ENCODE peak calls at places on chromosomes 7 and 10, in six cellular contexts. C is hepatocyte; B is GM03348; S is CD8-positive, alpha-beta T cell; Z is NCI-H2171 treated with DMSO at 0.1 percent for 48 hours; D is activated gamma-delta T cell treated with Interleukin-2 at 50 U/mL for 16 hours. P is an unnamed sample.

GRCh38 chr10:124864421-124865193 is 63.0 kb downstream of the ABRAXAS2 start:
- DNase-seq in D (no peak), B (no peak), C (peak), S (no peak), Z (peak), P (peak)

GRCh38 chr7:123460616-123461015 is 73.8 kb downstream of the IQUB start:
- DNase-seq in S (no peak), Z (no peak), C (peak), D (no peak), B (no peak), P (no peak)

GRCh38 chr7:128217030-128217805 is 23.9 kb upstream of the LEP start:
- DNase-seq in D (no peak), C (no peak), S (no peak), B (peak), Z (no peak), P (no peak)

GRCh38 chr7:2613113-2613925 is 18.5 kb upstream of the TTYH3 start:
- DNase-seq in B (no peak), C (no peak), D (no peak), S (no peak), Z (peak), P (no peak)

GRCh38 chr10:33402748-33403147 is 68.3 kb upstream of the NRP1 start:
- DNase-seq in S (no peak), B (no peak), C (no peak), Z (no peak), D (no peak), P (no peak)

GRCh38 chr10:101403161-101403560 is 49.2 kb downstream of the BTRC start:
- DNase-seq in B (no peak), S (no peak), D (no peak), C (no peak), Z (no peak), P (no peak)

GRCh38 chr10:110237894-110238480 is 30.6 kb downstream of the MXI1 start:
- DNase-seq in Z (no peak), C (no peak), D (no peak), S (no peak), B (no peak), P (no peak)

GRCh38 chr7:106582365-106582764 is 78.6 kb downstream of the CCDC71L start:
- DNase-seq in C (no peak), D (no peak), S (no peak), Z (no peak), B (no peak), P (no peak)

GRCh38 chr10:127044191-127044590 is 139.0 kb downstream of the DOCK1 start:
- DNase-seq in Z (no peak), C (peak), S (no peak), B (no peak), D (no peak), P (no peak)

GRCh38 chr7:152850420-152850819 is 90.9 kb downstream of the ACTR3B start:
- DNase-seq in C (no peak), D (no peak), S (no peak), B (no peak), Z (no peak), P (no peak)

GRCh38 chr7:131111081-131111576 is 216.5 kb upstream of the MKLN1 start:
- DNase-seq in C (no peak), D (no peak), B (peak), S (no peak), Z (no peak), P (peak)

GRCh38 chr7:100949931-100950443 is 653 bp downstream of the MUC3A start:
- DNase-seq in D (no peak), Z (peak), S (no peak), C (no peak), B (no peak), P (no peak)

P was measured in dermis blood vessel endothelial cell.